ENCODE peak calls at places on chromosomes 12 and 14, in six cellular contexts. S is upper lobe of left lung, X is transverse colon, K is HCT116, Z is breast epithelium, P is HL-60. H is an unnamed sample.

GRCh38 chr12:3158851-3159465 is 81.8 kb downstream of the TSPAN9 start:
- DNase-seq in S (no peak), X (no peak), K (no peak), Z (no peak), P (no peak), H (peak)

GRCh38 chr12:69929125-69929524 is 104.1 kb downstream of the MYRFL start:
- DNase-seq in S (no peak), X (no peak), K (peak), Z (no peak), P (no peak), H (no peak)

GRCh38 chr14:64766430-64767151 is 62.4 kb downstream of the PLEKHG3 start:
- DNase-seq in S (no peak), X (no peak), K (no peak), Z (no peak), P (no peak), H (peak)

GRCh38 chr14:72237722-72238666 is 305.8 kb downstream of the RGS6 start:
- DNase-seq in S (no peak), X (no peak), K (no peak), Z (no peak), P (no peak), H (no peak)

GRCh38 chr14:30194769-30195168 is 267.1 kb upstream of the PRKD1 start:
- DNase-seq in S (no peak), X (no peak), K (no peak), Z (no peak), P (peak), H (no peak)

GRCh38 chr12:116806845-116807440 is 68.8 kb downstream of the RNFT2 start:
- DNase-seq in S (no peak), X (no peak), K (no peak), Z (no peak), P (no peak), H (peak)

GRCh38 chr12:71942259-71942658 is 3.6 kb downstream of the TPH2 start:
- DNase-seq in S (no peak), X (no peak), K (no peak), Z (no peak), P (no peak), H (no peak)

GRCh38 chr12:46948936-46949555 is 123.2 kb upstream of the SLC38A4 start:
- DNase-seq in S (no peak), X (no peak), K (no peak), Z (no peak), P (no peak), H (no peak)

GRCh38 chr12:124379938-124380754 is 85.3 kb downstream of the RFLNA start:
- DNase-seq in S (peak), X (peak), K (no peak), Z (no peak), P (peak), H (peak)

GRCh38 chr12:80044694-80045046 is 54.7 kb upstream of the OTOGL start:
- DNase-seq in S (no peak), X (no peak), K (peak), Z (no peak), P (no peak), H (no peak)

GRCh38 chr14:86543531-86543930 is 1013.6 kb downstream of the FLRT2 start:
- DNase-seq in S (no peak), X (no peak), K (no peak), Z (no peak), P (no peak), H (no peak)

GRCh38 chr14:100106260-100106659 is 41.0 kb downstream of the EVL start:
- DNase-seq in S (no peak), X (no peak), K (no peak), Z (peak), P (no peak), H (no peak)

GRCh38 chr14:79473676-79474075 is 737.6 kb downstream of the DIO2 start:
- DNase-seq in S (no peak), X (no peak), K (no peak), Z (no peak), P (no peak), H (no peak)

GRCh38 chr14:56064513-56064912 is 53.7 kb upstream of the PELI2 start:
- DNase-seq in S (no peak), X (no peak), K (no peak), Z (no peak), P (no peak), H (no peak)

GRCh38 chr14:75123991-75124390 is 2.9 kb downstream of the NEK9 start:
- DNase-seq in S (peak), X (peak), K (peak), Z (no peak), P (peak), H (no peak)

GRCh38 chr12:13268606-13269005 is 72.1 kb downstream of the EMP1 start:
- DNase-seq in S (no peak), X (no peak), K (no peak), Z (no peak), P (no peak), H (no peak)

DNA sequence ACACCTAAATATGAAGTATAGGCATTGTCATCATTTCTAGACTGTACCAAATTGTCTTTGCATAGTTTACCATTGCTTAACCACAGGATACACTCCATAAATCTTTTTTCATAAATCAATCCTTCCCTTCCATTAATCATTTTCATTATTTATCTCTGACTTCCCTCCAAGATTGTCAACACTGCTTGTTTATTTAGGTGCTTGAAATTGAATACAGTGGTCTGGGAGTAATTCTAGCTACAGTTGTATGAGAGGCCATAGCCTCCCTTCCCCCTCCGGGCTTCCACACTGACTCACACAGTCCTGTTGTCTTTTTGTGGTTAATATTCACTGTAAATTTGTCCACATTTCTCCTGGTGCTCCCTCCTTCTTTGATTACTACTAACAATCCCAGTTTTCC is 114.2 kb upstream of the ARID2 start:
- DNase-seq in S (no peak), X (no peak), K (no peak), Z (no peak), P (no peak), H (no peak)
- TF ChIP-seq POLR2AphosphoS5 in S (no peak), X (no peak), K (no peak), Z (no peak), P (no peak), H (no peak)

DNA sequence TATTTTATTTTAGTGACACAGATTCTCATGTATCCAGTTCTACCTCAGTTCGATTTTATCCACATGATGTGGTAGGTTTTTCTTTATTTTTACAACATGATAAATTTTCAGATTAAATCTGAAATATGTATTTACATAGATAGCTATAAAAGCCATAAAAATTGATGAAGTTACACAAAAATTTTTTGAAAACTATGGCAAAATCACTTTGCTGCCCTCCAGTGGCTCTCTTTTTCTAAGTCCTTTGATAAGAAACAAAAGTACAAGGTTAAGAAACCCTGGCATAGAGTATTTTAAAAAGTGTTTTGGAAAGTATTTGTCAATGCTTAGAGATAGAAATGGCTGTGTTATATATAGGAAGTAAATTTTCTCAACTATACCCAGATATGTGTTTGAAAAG is 104.2 kb downstream of the PCNX1 start:
- DNase-seq in S (no peak), X (no peak), K (no peak), Z (no peak), P (no peak), H (no peak)
- TF ChIP-seq CTCF in S (no peak), X (no peak), K (peak), Z (no peak), P (no peak), H (no peak)

DNA sequence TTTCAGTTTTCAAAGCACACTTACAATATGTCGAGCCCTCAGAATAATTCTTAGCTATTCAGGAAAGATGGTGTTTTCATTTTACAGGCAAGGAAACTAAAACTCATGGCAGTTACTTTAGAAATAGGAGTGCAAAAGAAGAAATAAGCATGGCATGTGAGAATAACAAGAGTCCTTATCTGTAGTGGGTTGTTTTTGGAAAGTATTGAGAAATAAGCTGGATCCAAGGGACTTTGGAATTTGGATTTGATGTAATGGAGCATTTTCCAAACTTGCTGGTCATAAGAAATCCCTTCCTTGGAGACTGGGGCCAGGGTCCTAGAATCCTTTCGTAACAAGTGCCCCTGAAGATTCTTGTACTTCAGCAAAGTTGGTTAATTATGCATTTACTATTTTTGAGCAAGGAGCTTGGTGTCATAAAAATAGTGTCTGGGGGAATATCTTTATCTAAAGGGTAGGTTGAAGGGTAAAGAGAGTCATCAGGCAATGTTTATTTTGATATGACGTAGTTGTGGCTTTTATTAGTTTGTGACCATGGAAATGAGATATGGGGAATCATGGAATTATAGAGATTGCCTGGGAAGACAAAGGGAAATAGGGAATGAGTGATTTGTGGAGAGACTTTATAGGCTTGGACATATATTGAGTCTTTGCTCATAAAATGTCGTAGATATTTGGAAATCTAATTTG is 53.9 kb downstream of the WNK1 start:
- DNase-seq in S (no peak), X (no peak), K (no peak), Z (no peak), P (no peak), H (no peak)
- H3K4me3 ChIP-seq in S (no peak), X (no peak), K (no peak), Z (no peak), P (no peak), H (no peak)

DNA sequence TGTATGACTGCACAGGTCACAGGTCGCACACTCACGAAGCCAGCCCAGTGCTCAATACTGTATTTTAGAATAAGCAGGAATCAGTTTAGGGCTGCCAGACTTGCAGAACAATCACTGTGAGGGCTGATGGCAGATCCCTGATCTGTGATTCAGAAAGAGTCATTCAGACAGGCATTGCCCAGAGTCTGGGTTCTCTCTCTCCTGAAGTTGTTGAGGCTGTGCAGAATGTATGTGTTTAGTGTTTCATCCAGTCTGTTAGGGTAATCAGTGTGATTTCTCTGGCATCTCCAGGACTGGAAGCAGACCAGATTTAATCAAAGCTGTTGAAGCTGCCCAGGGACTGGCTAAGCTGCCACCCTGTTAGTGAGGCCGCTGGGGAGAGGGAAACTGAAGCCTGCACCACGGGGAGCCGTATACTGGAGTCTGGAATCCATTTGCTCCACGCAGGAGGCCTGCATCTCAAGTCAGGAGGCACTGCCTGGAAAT is 69.3 kb downstream of the ETV6 start:
- DNase-seq in S (no peak), X (no peak), K (no peak), Z (no peak), P (no peak), H (no peak)
- TF ChIP-seq POLR2AphosphoS5 in S (no peak), X (peak), K (no peak), Z (no peak), P (no peak), H (no peak)

GRCh38 chr12:78086553-78087362 is 256.1 kb downstream of the NAV3 start:
- DNase-seq in S (no peak), X (no peak), K (no peak), Z (no peak), P (no peak), H (no peak)
- TF ChIP-seq CTCF in S (no peak), X (no peak), K (peak), Z (no peak), P (no peak), H (no peak)

DNA sequence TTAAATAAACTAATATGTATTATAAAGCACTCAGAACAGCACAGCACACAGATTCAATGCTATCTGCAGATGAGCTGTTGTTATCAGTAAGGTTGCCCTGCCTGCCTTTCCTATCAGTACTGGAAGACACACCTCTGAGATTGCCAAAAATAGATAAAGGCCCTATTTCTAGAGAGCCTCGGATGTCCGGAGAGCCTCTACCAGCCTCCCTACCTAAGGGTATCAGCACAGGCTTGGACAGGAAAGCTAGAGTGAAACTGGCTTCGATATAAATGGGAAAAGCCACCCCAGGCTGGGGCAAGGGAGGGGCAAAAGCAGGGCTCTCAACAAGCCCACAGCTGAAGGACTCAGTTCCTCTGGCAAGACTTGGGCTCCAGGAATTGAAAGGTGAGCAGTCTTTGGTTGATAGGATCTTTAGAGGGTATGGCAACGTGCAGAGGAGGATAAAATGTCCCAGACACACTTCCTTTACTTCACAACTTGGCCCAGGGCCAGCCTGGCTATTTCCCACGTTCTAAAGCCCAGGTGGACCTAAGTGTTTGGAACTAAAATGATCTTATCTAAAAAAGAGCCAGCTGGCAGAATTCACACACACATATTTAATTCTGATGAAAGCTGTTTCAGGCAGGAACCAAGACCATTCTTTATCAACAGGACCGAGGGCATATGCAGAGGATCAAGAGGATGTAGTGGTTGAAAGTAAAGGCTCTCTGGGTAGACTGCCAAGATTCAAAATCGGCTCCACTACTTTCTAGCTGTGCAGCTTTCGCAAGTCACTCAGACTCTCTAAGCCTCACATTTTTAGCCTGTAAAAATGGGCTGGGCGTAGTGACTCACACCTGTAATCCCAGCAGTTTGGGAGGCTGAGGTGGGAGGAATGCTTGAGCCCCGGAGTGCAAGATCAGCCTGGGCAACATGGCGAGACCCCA is 37.8 kb upstream of the ITPR2 start:
- DNase-seq in S (peak), X (peak), K (peak), Z (no peak), P (peak), H (no peak)
- H3K4me3 ChIP-seq in S (no peak), X (no peak), K (no peak), Z (peak), P (no peak), H (no peak)

H was measured in spleen.